ENCODE peak calls at places on chromosome 2, in nine cellular contexts. One of them, this sample, is unnamed.

GRCh38 chr2:20661028-20661980 is 5.6 kb upstream of the GDF7 start:
- DNase-seq in IMR-90: peak; percentile 75
- DNase-seq in astrocyte of the spinal cord: peak; percentile 78
- DNase-seq in hypothalamus: peak; percentile 36
- DNase-seq in activated T-helper 1 cell treated with Interleukin-2 at 50 U/mL for 16 hours: peak; percentile 44
- DNase-seq in spleen: peak; percentile 89
- DNase-seq in activated CD4-positive, CD25-positive, alpha-beta regulatory T cell treated with anti-CD3 and anti-CD28 coated beads, Interleukin-2, amount 50 U/mL, for 16 hours: peak; percentile 34
- DNase-seq in heart left ventricle: peak; percentile 55
- DNase-seq in NCI-H2107: peak; percentile 13
- DNase-seq in this sample: peak; percentile 66

GRCh38 chr2:112621792-112622527 is 23.8 kb upstream of the SLC20A1 start:
- DNase-seq in IMR-90: peak; percentile 94
- DNase-seq in astrocyte of the spinal cord: peak; percentile 87
- DNase-seq in hypothalamus: no peak
- DNase-seq in activated T-helper 1 cell treated with Interleukin-2 at 50 U/mL for 16 hours: no peak
- DNase-seq in spleen: no peak
- DNase-seq in activated CD4-positive, CD25-positive, alpha-beta regulatory T cell treated with anti-CD3 and anti-CD28 coated beads, Interleukin-2, amount 50 U/mL, for 16 hours: no peak
- DNase-seq in heart left ventricle: no peak
- DNase-seq in NCI-H2107: no peak
- DNase-seq in this sample: no peak

GRCh38 chr2:196437626-196438025 is 201.9 kb upstream of the CCDC150 start:
- DNase-seq in IMR-90: no peak
- DNase-seq in astrocyte of the spinal cord: no peak
- DNase-seq in hypothalamus: no peak
- DNase-seq in activated T-helper 1 cell treated with Interleukin-2 at 50 U/mL for 16 hours: no peak
- DNase-seq in spleen: no peak
- DNase-seq in activated CD4-positive, CD25-positive, alpha-beta regulatory T cell treated with anti-CD3 and anti-CD28 coated beads, Interleukin-2, amount 50 U/mL, for 16 hours: no peak
- DNase-seq in heart left ventricle: no peak
- DNase-seq in NCI-H2107: no peak
- DNase-seq in this sample: no peak

GRCh38 chr2:145096582-145096981 is 576.7 kb upstream of the ZEB2 start:
- DNase-seq in IMR-90: peak; percentile 77
- DNase-seq in astrocyte of the spinal cord: no peak
- DNase-seq in hypothalamus: no peak
- DNase-seq in activated T-helper 1 cell treated with Interleukin-2 at 50 U/mL for 16 hours: no peak
- DNase-seq in spleen: no peak
- DNase-seq in activated CD4-positive, CD25-positive, alpha-beta regulatory T cell treated with anti-CD3 and anti-CD28 coated beads, Interleukin-2, amount 50 U/mL, for 16 hours: no peak
- DNase-seq in heart left ventricle: no peak
- DNase-seq in NCI-H2107: no peak
- DNase-seq in this sample: no peak

GRCh38 chr2:102703748-102704147 is 58.1 kb upstream of the TMEM182 start:
- DNase-seq in IMR-90: peak; percentile 5
- DNase-seq in astrocyte of the spinal cord: peak; percentile 26
- DNase-seq in hypothalamus: no peak
- DNase-seq in activated T-helper 1 cell treated with Interleukin-2 at 50 U/mL for 16 hours: no peak
- DNase-seq in spleen: no peak
- DNase-seq in activated CD4-positive, CD25-positive, alpha-beta regulatory T cell treated with anti-CD3 and anti-CD28 coated beads, Interleukin-2, amount 50 U/mL, for 16 hours: no peak
- DNase-seq in heart left ventricle: no peak
- DNase-seq in NCI-H2107: no peak
- DNase-seq in this sample: no peak

GRCh38 chr2:136314240-136314639 is 196.3 kb upstream of the CXCR4 start:
- DNase-seq in IMR-90: no peak
- DNase-seq in astrocyte of the spinal cord: no peak
- DNase-seq in hypothalamus: no peak
- DNase-seq in activated T-helper 1 cell treated with Interleukin-2 at 50 U/mL for 16 hours: no peak
- DNase-seq in spleen: no peak
- DNase-seq in activated CD4-positive, CD25-positive, alpha-beta regulatory T cell treated with anti-CD3 and anti-CD28 coated beads, Interleukin-2, amount 50 U/mL, for 16 hours: no peak
- DNase-seq in heart left ventricle: no peak
- DNase-seq in NCI-H2107: no peak
- DNase-seq in this sample: no peak

GRCh38 chr2:61920548-61920947 is 15.1 kb downstream of the COMMD1 start:
- DNase-seq in IMR-90: no peak
- DNase-seq in astrocyte of the spinal cord: no peak
- DNase-seq in hypothalamus: no peak
- DNase-seq in activated T-helper 1 cell treated with Interleukin-2 at 50 U/mL for 16 hours: no peak
- DNase-seq in spleen: no peak
- DNase-seq in activated CD4-positive, CD25-positive, alpha-beta regulatory T cell treated with anti-CD3 and anti-CD28 coated beads, Interleukin-2, amount 50 U/mL, for 16 hours: no peak
- DNase-seq in heart left ventricle: no peak
- DNase-seq in NCI-H2107: no peak
- DNase-seq in this sample: no peak

GRCh38 chr2:52034706-52035105 is 1002.8 kb upstream of the NRXN1 start:
- DNase-seq in IMR-90: no peak
- DNase-seq in astrocyte of the spinal cord: no peak
- DNase-seq in hypothalamus: no peak
- DNase-seq in activated T-helper 1 cell treated with Interleukin-2 at 50 U/mL for 16 hours: no peak
- DNase-seq in spleen: no peak
- DNase-seq in activated CD4-positive, CD25-positive, alpha-beta regulatory T cell treated with anti-CD3 and anti-CD28 coated beads, Interleukin-2, amount 50 U/mL, for 16 hours: no peak
- DNase-seq in heart left ventricle: no peak
- DNase-seq in NCI-H2107: no peak
- DNase-seq in this sample: no peak

GRCh38 chr2:211085056-211085680 is 528.8 kb downstream of the CPS1 start:
- DNase-seq in IMR-90: peak; percentile 1
- DNase-seq in astrocyte of the spinal cord: peak; percentile 35
- DNase-seq in hypothalamus: no peak
- DNase-seq in activated T-helper 1 cell treated with Interleukin-2 at 50 U/mL for 16 hours: no peak
- DNase-seq in spleen: no peak
- DNase-seq in activated CD4-positive, CD25-positive, alpha-beta regulatory T cell treated with anti-CD3 and anti-CD28 coated beads, Interleukin-2, amount 50 U/mL, for 16 hours: no peak
- DNase-seq in heart left ventricle: no peak
- DNase-seq in NCI-H2107: no peak
- DNase-seq in this sample: no peak

GRCh38 chr2:172734711-172735645 is 667 bp upstream of the RAPGEF4 start:
- DNase-seq in IMR-90: no peak
- DNase-seq in astrocyte of the spinal cord: no peak
- DNase-seq in hypothalamus: no peak
- DNase-seq in activated T-helper 1 cell treated with Interleukin-2 at 50 U/mL for 16 hours: no peak
- DNase-seq in spleen: no peak
- DNase-seq in activated CD4-positive, CD25-positive, alpha-beta regulatory T cell treated with anti-CD3 and anti-CD28 coated beads, Interleukin-2, amount 50 U/mL, for 16 hours: no peak
- DNase-seq in heart left ventricle: no peak
- DNase-seq in NCI-H2107: no peak
- DNase-seq in this sample: no peak

GRCh38 chr2:216216951-216217903 is 108.1 kb downstream of the XRCC5 start:
- DNase-seq in IMR-90: peak; percentile 71
- DNase-seq in astrocyte of the spinal cord: peak; percentile 34
- DNase-seq in hypothalamus: no peak
- DNase-seq in activated T-helper 1 cell treated with Interleukin-2 at 50 U/mL for 16 hours: no peak
- DNase-seq in spleen: peak; percentile 54
- DNase-seq in activated CD4-positive, CD25-positive, alpha-beta regulatory T cell treated with anti-CD3 and anti-CD28 coated beads, Interleukin-2, amount 50 U/mL, for 16 hours: no peak
- DNase-seq in heart left ventricle: peak; percentile 22
- DNase-seq in NCI-H2107: no peak
- DNase-seq in this sample: no peak

GRCh38 chr2:123670286-123670685 is 354.8 kb upstream of the CNTNAP5 start:
- DNase-seq in IMR-90: no peak
- DNase-seq in astrocyte of the spinal cord: no peak
- DNase-seq in hypothalamus: no peak
- DNase-seq in activated T-helper 1 cell treated with Interleukin-2 at 50 U/mL for 16 hours: no peak
- DNase-seq in spleen: no peak
- DNase-seq in activated CD4-positive, CD25-positive, alpha-beta regulatory T cell treated with anti-CD3 and anti-CD28 coated beads, Interleukin-2, amount 50 U/mL, for 16 hours: no peak
- DNase-seq in heart left ventricle: no peak
- DNase-seq in NCI-H2107: no peak
- DNase-seq in this sample: no peak

This sample was measured in neural crest cell.